ENCODE peak calls at places on chromosomes 7 and 10, in ten cellular contexts. M, H, B, I, D, L, K, Z, R and V are unnamed samples. For H3K4me1 and H3K27me3, the result is how much of the 10 kb centered on the place peaks cover.

GRCh38 chr7:13988011-13988410 is 1.5 kb downstream of the ETV1 start:
- DNase-seq in M (no peak), H (no peak), B (no peak), I (no peak), D (peak), L (no peak), K (no peak), Z (no peak), R (no peak), V (no peak)

GRCh38 chr10:91672021-91672608 is 39.2 kb upstream of the PPP1R3C start:
- DNase-seq in M (no peak), H (no peak), B (no peak), I (no peak), D (peak), L (no peak), K (no peak), Z (no peak), R (no peak), V (no peak)

GRCh38 chr7:29243777-29244655 is 49.4 kb downstream of the CHN2 start:
- DNase-seq in M (no peak), H (no peak), B (no peak), I (no peak), D (no peak), L (no peak), K (no peak), Z (peak), R (peak), V (no peak)

GRCh38 chr10:103576862-103577261 is 83.4 kb downstream of the NEURL1 start:
- DNase-seq in M (no peak), H (peak), B (no peak), I (no peak), D (peak), L (peak), K (no peak), Z (no peak), R (no peak), V (no peak)

GRCh38 chr7:158107806-158108205 is 479.8 kb downstream of the PTPRN2 start:
- DNase-seq in M (no peak), H (no peak), B (no peak), I (no peak), D (no peak), L (peak), K (no peak), Z (no peak), R (no peak), V (no peak)

GRCh38 chr7:22444181-22444966 is 55.6 kb downstream of the STEAP1B start:
- DNase-seq in M (peak), H (peak), B (peak), I (no peak), D (peak), L (peak), K (no peak), Z (peak), R (no peak), V (peak)

GRCh38 chr7:16918288-16918895 is 36.6 kb upstream of the AGR3 start:
- DNase-seq in M (no peak), H (peak), B (no peak), I (no peak), D (peak), L (peak), K (no peak), Z (no peak), R (no peak), V (no peak)

GRCh38 chr10:73857446-73857845 is 16.9 kb downstream of the CAMK2G start:
- DNase-seq in M (no peak), H (no peak), B (no peak), I (no peak), D (no peak), L (no peak), K (no peak), Z (no peak), R (peak), V (no peak)

GRCh38 chr7:15764986-15765385 is 78.5 kb upstream of the MEOX2 start:
- DNase-seq in M (peak), H (no peak), B (no peak), I (no peak), D (no peak), L (no peak), K (no peak), Z (peak), R (no peak), V (no peak)

GRCh38 chr7:131231381-131232220 is 96.1 kb upstream of the MKLN1 start:
- DNase-seq in M (peak), H (no peak), B (peak), I (no peak), D (no peak), L (peak), K (no peak), Z (no peak), R (peak), V (peak)

GRCh38 chr10:132886211-132887099 is 55.9 kb downstream of the CFAP46 start:
- DNase-seq in M (no peak), H (no peak), B (peak), I (peak), D (peak), L (peak), K (no peak), Z (no peak), R (no peak), V (peak)

GRCh38 chr10:50417906-50418697 is 166.8 kb upstream of the ASAH2 start:
- DNase-seq in M (peak), H (peak), B (peak), I (peak), D (peak), L (peak), K (peak), Z (peak), R (peak), V (peak)

GRCh38 chr10:43867667-43868361 is 219.1 kb upstream of the ZNF32 start:
- DNase-seq in M (no peak), H (no peak), B (no peak), I (no peak), D (peak), L (no peak), K (no peak), Z (no peak), R (no peak), V (no peak)

GRCh38 chr7:45070254-45070642 is 18.5 kb downstream of the NACAD start:
- DNase-seq in M (no peak), H (no peak), B (no peak), I (no peak), D (no peak), L (no peak), K (no peak), Z (no peak), R (no peak), V (no peak)

GRCh38 chr7:128206747-128207500 is 34.2 kb upstream of the LEP start:
- DNase-seq in M (no peak), H (no peak), B (no peak), I (no peak), D (no peak), L (no peak), K (no peak), Z (no peak), R (no peak), V (no peak)

GRCh38 chr10:73413108-73413527 is 740 bp downstream of the ANXA7 start:
- DNase-seq in M (peak), H (peak), B (peak), I (no peak), D (peak), L (peak), K (no peak), Z (no peak), R (peak), V (peak)

GRCh38 chr10:121322046-121322445 is 276.2 kb downstream of the FGFR2 start:
- DNase-seq in M (no peak), H (no peak), B (no peak), I (no peak), D (no peak), L (no peak), K (no peak), Z (no peak), R (no peak), V (no peak)

GRCh38 chr10:77478248-77478963 is 159.2 kb downstream of the KCNMA1 start:
- DNase-seq in M (no peak), H (no peak), B (no peak), I (no peak), D (peak), L (no peak), K (no peak), Z (no peak), R (no peak), V (no peak)

GRCh38 chr10:89224697-89225443 is 17.8 kb upstream of the CH25H start:
- DNase-seq in M (peak), H (no peak), B (no peak), I (no peak), D (no peak), L (no peak), K (no peak), Z (peak), R (no peak), V (no peak)

GRCh38 chr7:51255536-51256243 is 60.9 kb downstream of the COBL start:
- DNase-seq in M (no peak), H (no peak), B (no peak), I (no peak), D (peak), L (no peak), K (no peak), Z (no peak), R (no peak), V (no peak)

GRCh38 chr7:128791121-128791967 is 424 bp upstream of the CCDC136 start:
- DNase-seq in M (peak), H (peak), B (peak), I (peak), D (peak), L (peak), K (no peak), Z (peak), R (no peak), V (peak)

GRCh38 chr7:143929224-143929920 is 5.7 kb upstream of the OR2F2 start:
- DNase-seq in M (no peak), H (no peak), B (no peak), I (no peak), D (peak), L (no peak), K (no peak), Z (no peak), R (no peak), V (no peak)

GRCh38 chr7:99095698-99096097 is 48.2 kb downstream of the SMURF1 start:
- DNase-seq in M (peak), H (peak), B (no peak), I (no peak), D (no peak), L (no peak), K (no peak), Z (peak), R (no peak), V (no peak)

GRCh38 chr10:60480865-60481563 is 91.3 kb upstream of the ANK3 start:
- DNase-seq in M (peak), H (peak), B (peak), I (no peak), D (peak), L (peak), K (no peak), Z (no peak), R (no peak), V (no peak)

GRCh38 chr7:159130199-159130775 is 14.4 kb downstream of the VIPR2 start:
- DNase-seq in M (peak), H (no peak), B (no peak), I (peak), D (no peak), L (no peak), K (no peak), Z (no peak), R (no peak), V (no peak)

GRCh38 chr10:95430231-95430951 is 130.8 kb downstream of the SORBS1 start:
- DNase-seq in M (peak), H (peak), B (peak), I (no peak), D (peak), L (peak), K (no peak), Z (no peak), R (peak), V (peak)

GRCh38 chr10:131082201-131082850 is 229.2 kb downstream of the TCERG1L start:
- DNase-seq in M (no peak), H (no peak), B (no peak), I (no peak), D (no peak), L (no peak), K (no peak), Z (no peak), R (no peak), V (no peak)

GRCh38 chr10:59362184-59362966 is at the start of gene FAM13C:
- DNase-seq in M (peak), H (peak), B (peak), I (peak), D (peak), L (peak), K (no peak), Z (peak), R (no peak), V (peak)

GRCh38 chr7:92898798-92899197 is 62.4 kb upstream of the CDK6 start:
- DNase-seq in M (no peak), H (no peak), B (no peak), I (no peak), D (no peak), L (no peak), K (no peak), Z (no peak), R (no peak), V (no peak)

GRCh38 chr7:20083781-20084180 is 133.4 kb downstream of the MACC1 start:
- DNase-seq in M (no peak), H (no peak), B (peak), I (no peak), D (peak), L (no peak), K (no peak), Z (no peak), R (no peak), V (no peak)

GRCh38 chr10:61869772-61870520 is 31.6 kb upstream of the ARID5B start:
- DNase-seq in M (no peak), H (no peak), B (no peak), I (no peak), D (peak), L (no peak), K (no peak), Z (no peak), R (no peak), V (no peak)

GRCh38 chr10:77317221-77317620 is 320.4 kb downstream of the KCNMA1 start:
- DNase-seq in M (no peak), H (no peak), B (no peak), I (no peak), D (no peak), L (no peak), K (no peak), Z (no peak), R (no peak), V (no peak)

GRCh38 chr10:4403638-4404252 is 422.3 kb upstream of the AKR1E2 start:
- DNase-seq in M (no peak), H (no peak), B (no peak), I (no peak), D (no peak), L (no peak), K (no peak), Z (no peak), R (no peak), V (no peak)
- H3K4me1 ChIP-seq in M (under half), H (under half), B (under half), I (under half), D (under half), L (under half), K (under half), Z (under half), R (under half), V (under half)

DNA sequence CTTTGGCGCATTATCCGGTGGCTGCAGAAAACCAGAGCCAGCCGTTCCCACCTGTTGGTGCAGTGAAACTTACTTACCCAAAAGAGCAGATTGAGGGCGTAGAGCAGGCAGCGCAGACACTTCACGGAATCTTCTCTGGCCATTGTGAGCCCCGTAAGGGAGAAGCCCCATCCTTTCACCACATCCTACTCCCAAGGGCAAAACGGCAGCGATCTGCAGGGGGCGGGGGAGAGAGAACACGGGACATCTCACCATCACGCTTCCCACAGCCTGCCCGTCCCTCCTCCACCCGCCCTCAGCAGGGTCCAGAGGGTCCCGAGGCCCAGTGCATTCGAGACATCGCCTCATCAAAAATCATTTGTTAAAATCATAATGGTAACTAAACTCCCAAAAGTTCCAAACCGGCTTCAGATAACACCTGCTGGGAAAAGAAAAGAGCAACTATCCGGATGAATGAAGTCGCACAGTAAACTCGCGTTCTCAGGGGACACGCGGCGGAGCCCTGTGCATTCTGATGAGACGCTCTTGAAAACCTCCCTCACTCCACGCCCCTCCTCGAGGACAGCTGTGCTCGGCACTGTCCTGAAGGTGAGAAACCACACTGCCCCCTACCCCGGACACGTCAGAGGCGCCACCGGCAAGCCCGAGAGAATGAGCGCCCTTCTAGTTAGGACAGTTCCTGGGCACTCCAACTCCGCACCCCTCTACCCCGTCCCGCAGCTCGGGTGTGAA is 1.2 kb downstream of the TSPAN12 start:
- DNase-seq in M (peak), H (peak), B (peak), I (peak), D (peak), L (no peak), K (no peak), Z (peak), R (peak), V (peak)
- H3K27me3 ChIP-seq in M (under half), H (under half), B (under half), I (under half), D (under half), L (under half), K (under half), Z (under half), R (under half), V (under half)

DNA sequence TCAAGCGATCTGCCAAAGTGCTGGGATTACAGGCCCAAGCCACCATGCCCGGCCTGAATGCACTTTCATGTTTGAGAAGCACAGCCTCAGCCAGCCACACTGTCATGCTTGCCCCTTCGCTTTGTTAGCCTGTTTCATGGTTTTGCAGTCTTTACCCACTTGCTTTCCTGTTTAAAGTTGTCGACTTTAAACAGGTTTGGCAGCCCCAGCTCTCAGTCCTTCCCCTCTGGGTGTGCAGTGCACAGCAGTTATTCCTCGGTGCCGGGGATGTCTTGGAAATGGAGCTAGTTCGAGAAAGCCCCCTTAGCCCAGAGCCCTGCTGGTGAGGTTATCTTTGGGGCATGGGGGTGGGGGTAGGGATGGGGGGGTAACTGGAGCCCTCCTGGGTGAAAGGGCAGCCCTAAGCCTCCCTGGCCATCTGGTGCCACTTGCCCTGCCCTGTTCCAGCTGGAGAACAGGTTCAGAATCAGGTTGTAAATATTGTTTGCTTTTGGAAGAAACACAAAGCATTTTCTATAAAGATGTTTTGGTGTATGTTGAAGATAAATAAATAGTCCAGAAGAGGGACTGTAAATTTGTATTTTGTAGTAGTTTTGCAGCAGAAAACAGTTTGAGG is 14.8 kb downstream of the TSPAN14 start:
- DNase-seq in M (no peak), H (no peak), B (no peak), I (no peak), D (no peak), L (no peak), K (no peak), Z (no peak), R (no peak), V (no peak)
- H3K4me1 ChIP-seq in M (half or more), H (half or more), B (half or more), I (half or more), D (under half), L (half or more), K (half or more), Z (under half), R (half or more), V (half or more)

GRCh38 chr7:141071855-141072547 is 1.9 kb upstream of the TMEM178B start:
- DNase-seq in M (no peak), H (no peak), B (no peak), I (no peak), D (no peak), L (no peak), K (no peak), Z (no peak), R (no peak), V (no peak)
- H3K27me3 ChIP-seq in M (under half), H (under half), B (under half), I (half or more), D (half or more), L (half or more), K (under half), Z (under half), R (under half), V (half or more)

DNA sequence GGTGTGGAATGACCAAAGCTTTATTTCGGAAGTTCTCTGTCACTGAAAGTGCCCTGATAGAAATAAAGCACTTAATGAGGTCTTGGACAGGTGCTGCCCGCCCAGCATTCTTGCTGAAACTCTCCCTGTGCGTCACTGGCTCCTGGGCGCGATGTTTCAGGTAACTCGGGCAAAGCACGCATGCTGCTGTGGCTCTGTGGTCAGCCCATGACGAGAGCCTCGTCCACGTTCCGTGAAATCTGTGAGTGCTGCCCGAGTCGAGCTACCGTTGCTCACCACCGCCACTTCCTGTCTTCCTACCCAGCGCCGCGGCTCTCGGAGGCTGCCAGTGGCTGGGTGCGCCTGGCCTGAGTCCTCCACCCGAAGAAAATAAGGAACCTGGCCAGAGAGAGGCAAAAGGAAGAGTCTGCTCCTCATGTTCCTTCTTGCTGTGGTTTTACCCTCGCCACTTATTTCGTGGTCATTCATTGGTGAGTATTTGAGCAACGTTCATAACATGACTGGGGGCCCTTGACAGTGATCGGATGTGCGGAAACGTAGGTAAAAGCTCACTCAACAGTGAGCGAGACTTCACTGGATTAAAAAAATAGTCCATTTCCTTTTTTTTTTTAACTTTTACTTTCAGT is 95.5 kb downstream of the MAP3K8 start:
- DNase-seq in M (peak), H (peak), B (peak), I (peak), D (no peak), L (peak), K (peak), Z (peak), R (peak), V (peak)
- H3K4me1 ChIP-seq in M (under half), H (under half), B (under half), I (under half), D (under half), L (under half), K (under half), Z (under half), R (under half), V (under half)

DNA sequence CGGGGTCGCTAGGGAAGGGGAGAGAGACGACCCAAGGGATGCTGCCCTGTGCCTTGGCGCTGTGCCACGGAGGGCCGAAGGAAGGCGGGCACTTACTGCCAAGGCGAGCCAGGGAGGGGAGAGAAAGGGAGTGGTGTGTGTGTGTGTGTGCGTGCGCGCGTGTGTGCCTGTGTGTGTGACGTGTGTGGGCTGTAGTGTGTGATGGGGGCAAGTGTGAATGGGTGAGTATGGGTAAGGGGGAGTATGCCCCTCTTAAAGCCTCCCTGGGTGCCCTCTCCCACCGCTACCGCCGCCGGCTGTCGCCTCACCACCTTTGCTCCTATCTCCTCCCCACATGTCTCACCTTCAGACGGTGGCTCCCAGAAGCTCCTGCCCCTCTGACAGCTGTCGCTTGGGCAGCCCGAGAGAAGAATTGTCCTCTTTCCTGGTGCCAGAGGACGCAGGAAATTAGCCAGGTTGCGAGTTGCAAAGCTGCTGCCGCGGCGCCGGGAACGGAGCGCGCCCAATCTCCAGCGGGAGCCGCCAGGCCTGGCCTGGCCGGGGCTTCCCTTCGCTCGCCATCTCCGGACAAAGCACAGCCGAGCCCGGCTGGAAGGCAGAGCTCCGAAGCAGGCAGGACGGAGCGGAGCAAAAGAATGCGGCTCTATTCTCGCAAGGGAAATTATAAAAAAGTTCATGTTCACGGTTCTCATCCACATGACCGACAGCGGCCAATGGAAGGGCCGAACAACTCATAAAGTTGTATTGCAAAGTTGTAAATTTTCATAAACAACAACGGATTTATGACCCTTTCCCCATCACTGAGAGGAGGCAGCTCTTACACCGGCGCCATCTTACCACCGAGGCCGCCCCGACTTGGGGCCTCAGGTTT is at the start of gene HOXA3:
- DNase-seq in M (no peak), H (peak), B (no peak), I (peak), D (peak), L (peak), K (no peak), Z (peak), R (no peak), V (peak)
- H3K27me3 ChIP-seq in M (half or more), H (half or more), B (under half), I (half or more), D (under half), L (half or more), K (under half), Z (under half), R (under half), V (half or more)